ENCODE peak calls at places on chromosomes 1 and 21, in ten cellular contexts. One of them, this sample, is unnamed.

GRCh38 chr1:71294178-71294577 is 213.3 kb upstream of the ZRANB2 start:
- DNase-seq in cortex of kidney: no peak
- DNase-seq in hypothalamus: no peak
- DNase-seq in cerebellar cortex: no peak
- DNase-seq in amygdala: no peak
- DNase-seq in NCI-H748 treated with DMSO at 0.1 percent for 48 hours: no peak
- DNase-seq in ELR: no peak
- DNase-seq in hepatocyte: no peak
- DNase-seq in NB4: no peak
- DNase-seq in Daoy: no peak
- DNase-seq in this sample: no peak

GRCh38 chr1:201119206-201119814 is 7.1 kb upstream of the CACNA1S start:
- DNase-seq in NB4: peak
- DNase-seq in ELR: peak
- DNase-seq in amygdala: no peak
- DNase-seq in hepatocyte: peak
- DNase-seq in cortex of kidney: no peak
- DNase-seq in hypothalamus: no peak
- DNase-seq in NCI-H748 treated with DMSO at 0.1 percent for 48 hours: no peak
- DNase-seq in Daoy: peak
- DNase-seq in cerebellar cortex: peak
- DNase-seq in this sample: peak

GRCh38 chr1:152878042-152878441 is at the start of gene SMCP:
- DNase-seq in NCI-H748 treated with DMSO at 0.1 percent for 48 hours: no peak
- DNase-seq in hypothalamus: no peak
- DNase-seq in amygdala: no peak
- DNase-seq in ELR: peak
- DNase-seq in NB4: peak
- DNase-seq in cortex of kidney: no peak
- DNase-seq in cerebellar cortex: peak
- DNase-seq in Daoy: peak
- DNase-seq in hepatocyte: no peak
- DNase-seq in this sample: no peak

GRCh38 chr1:36787312-36787711 is 247.0 kb downstream of the GRIK3 start:
- DNase-seq in NCI-H748 treated with DMSO at 0.1 percent for 48 hours: no peak
- DNase-seq in Daoy: no peak
- DNase-seq in amygdala: no peak
- DNase-seq in hepatocyte: no peak
- DNase-seq in cerebellar cortex: no peak
- DNase-seq in cortex of kidney: no peak
- DNase-seq in hypothalamus: no peak
- DNase-seq in ELR: no peak
- DNase-seq in NB4: no peak
- DNase-seq in this sample: no peak

GRCh38 chr1:47438321-47439150 is 692 bp downstream of the FOXD2 start:
- DNase-seq in NCI-H748 treated with DMSO at 0.1 percent for 48 hours: no peak
- DNase-seq in cortex of kidney: no peak
- DNase-seq in Daoy: peak
- DNase-seq in hepatocyte: no peak
- DNase-seq in cerebellar cortex: no peak
- DNase-seq in amygdala: no peak
- DNase-seq in NB4: peak
- DNase-seq in hypothalamus: no peak
- DNase-seq in ELR: no peak
- DNase-seq in this sample: no peak

GRCh38 chr1:22780696-22781095 is 70.1 kb downstream of the EPHB2 start:
- DNase-seq in amygdala: no peak
- DNase-seq in NB4: peak
- DNase-seq in ELR: peak
- DNase-seq in hypothalamus: no peak
- DNase-seq in hepatocyte: no peak
- DNase-seq in NCI-H748 treated with DMSO at 0.1 percent for 48 hours: no peak
- DNase-seq in cerebellar cortex: peak
- DNase-seq in cortex of kidney: no peak
- DNase-seq in Daoy: peak
- DNase-seq in this sample: no peak

GRCh38 chr1:159817276-159818041 is 9.2 kb upstream of the SLAMF8 start:
- DNase-seq in amygdala: no peak
- DNase-seq in hepatocyte: peak
- DNase-seq in Daoy: peak
- DNase-seq in cortex of kidney: no peak
- DNase-seq in hypothalamus: no peak
- DNase-seq in NB4: no peak
- DNase-seq in NCI-H748 treated with DMSO at 0.1 percent for 48 hours: peak
- DNase-seq in cerebellar cortex: no peak
- DNase-seq in ELR: peak
- DNase-seq in this sample: peak

GRCh38 chr1:193058529-193059281 is 455 bp downstream of the UCHL5 start:
- DNase-seq in hepatocyte: peak
- DNase-seq in cerebellar cortex: no peak
- DNase-seq in NCI-H748 treated with DMSO at 0.1 percent for 48 hours: no peak
- DNase-seq in cortex of kidney: no peak
- DNase-seq in NB4: peak
- DNase-seq in amygdala: no peak
- DNase-seq in Daoy: peak
- DNase-seq in hypothalamus: no peak
- DNase-seq in ELR: peak
- DNase-seq in this sample: peak

GRCh38 chr1:191206808-191207207 is 729.1 kb upstream of the BRINP3 start:
- DNase-seq in cortex of kidney: no peak
- DNase-seq in ELR: peak
- DNase-seq in amygdala: no peak
- DNase-seq in cerebellar cortex: no peak
- DNase-seq in hepatocyte: no peak
- DNase-seq in NB4: no peak
- DNase-seq in hypothalamus: no peak
- DNase-seq in Daoy: no peak
- DNase-seq in NCI-H748 treated with DMSO at 0.1 percent for 48 hours: no peak
- DNase-seq in this sample: no peak

GRCh38 chr1:212606734-212607205 is 1.8 kb upstream of the ATF3 start:
- DNase-seq in NCI-H748 treated with DMSO at 0.1 percent for 48 hours: no peak
- DNase-seq in NB4: no peak
- DNase-seq in hypothalamus: no peak
- DNase-seq in ELR: peak
- DNase-seq in Daoy: peak
- DNase-seq in hepatocyte: peak
- DNase-seq in cerebellar cortex: no peak
- DNase-seq in amygdala: no peak
- DNase-seq in cortex of kidney: no peak
- DNase-seq in this sample: no peak

GRCh38 chr1:111553199-111553598 is 49.8 kb upstream of the ADORA3 start:
- DNase-seq in cerebellar cortex: no peak
- DNase-seq in hepatocyte: no peak
- DNase-seq in cortex of kidney: no peak
- DNase-seq in NB4: no peak
- DNase-seq in Daoy: peak
- DNase-seq in NCI-H748 treated with DMSO at 0.1 percent for 48 hours: no peak
- DNase-seq in amygdala: no peak
- DNase-seq in hypothalamus: no peak
- DNase-seq in ELR: peak
- DNase-seq in this sample: no peak

GRCh38 chr1:3703786-3704396 is 48.4 kb upstream of the CCDC27 start:
- DNase-seq in hepatocyte: no peak
- DNase-seq in NB4: no peak
- DNase-seq in ELR: no peak
- DNase-seq in amygdala: no peak
- DNase-seq in hypothalamus: no peak
- DNase-seq in NCI-H748 treated with DMSO at 0.1 percent for 48 hours: no peak
- DNase-seq in cerebellar cortex: no peak
- DNase-seq in cortex of kidney: no peak
- DNase-seq in Daoy: no peak
- DNase-seq in this sample: no peak

GRCh38 chr1:31239653-31240241 is at the start of gene NKAIN1:
- DNase-seq in NCI-H748 treated with DMSO at 0.1 percent for 48 hours: no peak
- DNase-seq in hepatocyte: peak
- DNase-seq in cortex of kidney: no peak
- DNase-seq in NB4: peak
- DNase-seq in hypothalamus: no peak
- DNase-seq in cerebellar cortex: no peak
- DNase-seq in Daoy: peak
- DNase-seq in ELR: peak
- DNase-seq in amygdala: no peak
- DNase-seq in this sample: no peak

GRCh38 chr1:19606817-19607706 is 37.0 kb upstream of the NBL1 start:
- DNase-seq in NB4: no peak
- DNase-seq in hepatocyte: no peak
- DNase-seq in cortex of kidney: no peak
- DNase-seq in NCI-H748 treated with DMSO at 0.1 percent for 48 hours: no peak
- DNase-seq in cerebellar cortex: no peak
- DNase-seq in hypothalamus: no peak
- DNase-seq in Daoy: no peak
- DNase-seq in ELR: no peak
- DNase-seq in amygdala: no peak
- DNase-seq in this sample: no peak

GRCh38 chr1:60483471-60483870 is 409.9 kb upstream of the C1orf87 start:
- DNase-seq in ELR: no peak
- DNase-seq in hypothalamus: no peak
- DNase-seq in hepatocyte: no peak
- DNase-seq in NCI-H748 treated with DMSO at 0.1 percent for 48 hours: no peak
- DNase-seq in cerebellar cortex: no peak
- DNase-seq in amygdala: no peak
- DNase-seq in NB4: no peak
- DNase-seq in cortex of kidney: no peak
- DNase-seq in Daoy: no peak
- DNase-seq in this sample: no peak

GRCh38 chr21:44527983-44528633 is 11.9 kb downstream of the KRTAP10-1 start:
- DNase-seq in Daoy: no peak
- DNase-seq in NCI-H748 treated with DMSO at 0.1 percent for 48 hours: no peak
- DNase-seq in ELR: no peak
- DNase-seq in hypothalamus: no peak
- DNase-seq in amygdala: no peak
- DNase-seq in cortex of kidney: no peak
- DNase-seq in NB4: no peak
- DNase-seq in cerebellar cortex: no peak
- DNase-seq in hepatocyte: no peak
- DNase-seq in this sample: no peak

GRCh38 chr1:38098101-38098847 is 51.7 kb upstream of the POU3F1 start:
- DNase-seq in NB4: no peak
- DNase-seq in NCI-H748 treated with DMSO at 0.1 percent for 48 hours: no peak
- DNase-seq in cortex of kidney: no peak
- DNase-seq in hepatocyte: no peak
- DNase-seq in cerebellar cortex: no peak
- DNase-seq in Daoy: no peak
- DNase-seq in ELR: no peak
- DNase-seq in amygdala: no peak
- DNase-seq in hypothalamus: no peak
- DNase-seq in this sample: no peak

GRCh38 chr1:10615932-10616671 is 141.4 kb downstream of the PEX14 start:
- DNase-seq in NCI-H748 treated with DMSO at 0.1 percent for 48 hours: no peak
- DNase-seq in hypothalamus: no peak
- DNase-seq in cerebellar cortex: no peak
- DNase-seq in hepatocyte: no peak
- DNase-seq in NB4: no peak
- DNase-seq in ELR: no peak
- DNase-seq in amygdala: no peak
- DNase-seq in Daoy: no peak
- DNase-seq in cortex of kidney: no peak
- DNase-seq in this sample: no peak

GRCh38 chr1:245108909-245109308 is 45.9 kb upstream of the KIF26B start:
- DNase-seq in NB4: no peak
- DNase-seq in cortex of kidney: no peak
- DNase-seq in cerebellar cortex: no peak
- DNase-seq in Daoy: no peak
- DNase-seq in hypothalamus: no peak
- DNase-seq in ELR: no peak
- DNase-seq in NCI-H748 treated with DMSO at 0.1 percent for 48 hours: no peak
- DNase-seq in hepatocyte: no peak
- DNase-seq in amygdala: no peak
- DNase-seq in this sample: peak

GRCh38 chr21:41727784-41728763 is 38.8 kb downstream of the RIPK4 start:
- DNase-seq in hepatocyte: no peak
- DNase-seq in ELR: no peak
- DNase-seq in amygdala: no peak
- DNase-seq in NB4: no peak
- DNase-seq in NCI-H748 treated with DMSO at 0.1 percent for 48 hours: no peak
- DNase-seq in cortex of kidney: no peak
- DNase-seq in hypothalamus: no peak
- DNase-seq in cerebellar cortex: no peak
- DNase-seq in Daoy: peak
- DNase-seq in this sample: no peak

GRCh38 chr1:15289251-15289651 is 42.2 kb downstream of the FHAD1 start:
- DNase-seq in ELR: no peak
- DNase-seq in cerebellar cortex: no peak
- DNase-seq in hypothalamus: no peak
- DNase-seq in NCI-H748 treated with DMSO at 0.1 percent for 48 hours: no peak
- DNase-seq in Daoy: peak
- DNase-seq in NB4: no peak
- DNase-seq in amygdala: no peak
- DNase-seq in hepatocyte: no peak
- DNase-seq in cortex of kidney: no peak
- DNase-seq in this sample: no peak

GRCh38 chr1:6001992-6002576 is 9.9 kb upstream of the NPHP4 start:
- DNase-seq in Daoy: peak
- DNase-seq in hepatocyte: no peak
- DNase-seq in NB4: no peak
- DNase-seq in hypothalamus: no peak
- DNase-seq in amygdala: no peak
- DNase-seq in cerebellar cortex: no peak
- DNase-seq in NCI-H748 treated with DMSO at 0.1 percent for 48 hours: no peak
- DNase-seq in cortex of kidney: no peak
- DNase-seq in ELR: no peak
- DNase-seq in this sample: no peak

GRCh38 chr21:29555601-29556000 is 256.9 kb downstream of the BACH1 start:
- DNase-seq in hepatocyte: no peak
- DNase-seq in ELR: no peak
- DNase-seq in NB4: no peak
- DNase-seq in cortex of kidney: no peak
- DNase-seq in Daoy: no peak
- DNase-seq in NCI-H748 treated with DMSO at 0.1 percent for 48 hours: no peak
- DNase-seq in amygdala: no peak
- DNase-seq in hypothalamus: no peak
- DNase-seq in cerebellar cortex: no peak
- DNase-seq in this sample: no peak

GRCh38 chr21:33364830-33365229 is 38.4 kb upstream of the IFNGR2 start:
- DNase-seq in Daoy: no peak
- DNase-seq in ELR: no peak
- DNase-seq in cerebellar cortex: no peak
- DNase-seq in cortex of kidney: no peak
- DNase-seq in hepatocyte: no peak
- DNase-seq in amygdala: no peak
- DNase-seq in NCI-H748 treated with DMSO at 0.1 percent for 48 hours: no peak
- DNase-seq in hypothalamus: no peak
- DNase-seq in NB4: no peak
- DNase-seq in this sample: no peak

GRCh38 chr1:173149887-173150286 is 57.2 kb downstream of the TNFSF4 start:
- DNase-seq in cortex of kidney: no peak
- DNase-seq in ELR: peak
- DNase-seq in cerebellar cortex: no peak
- DNase-seq in hypothalamus: no peak
- DNase-seq in amygdala: no peak
- DNase-seq in Daoy: peak
- DNase-seq in NCI-H748 treated with DMSO at 0.1 percent for 48 hours: no peak
- DNase-seq in hepatocyte: peak
- DNase-seq in NB4: peak
- DNase-seq in this sample: peak

GRCh38 chr1:55695553-55695952 is 480.4 kb upstream of the USP24 start:
- DNase-seq in hypothalamus: no peak
- DNase-seq in amygdala: no peak
- DNase-seq in Daoy: no peak
- DNase-seq in cerebellar cortex: no peak
- DNase-seq in NB4: no peak
- DNase-seq in ELR: no peak
- DNase-seq in hepatocyte: no peak
- DNase-seq in NCI-H748 treated with DMSO at 0.1 percent for 48 hours: no peak
- DNase-seq in cortex of kidney: no peak
- DNase-seq in this sample: peak

GRCh38 chr1:228394571-228395394 is 11.9 kb downstream of the TRIM11 start:
- DNase-seq in Daoy: no peak
- DNase-seq in NB4: no peak
- DNase-seq in hepatocyte: no peak
- DNase-seq in cerebellar cortex: no peak
- DNase-seq in hypothalamus: no peak
- DNase-seq in cortex of kidney: no peak
- DNase-seq in NCI-H748 treated with DMSO at 0.1 percent for 48 hours: no peak
- DNase-seq in amygdala: no peak
- DNase-seq in ELR: no peak
- DNase-seq in this sample: no peak

GRCh38 chr1:185438936-185439335 is 121.9 kb upstream of the IVNS1ABP start:
- DNase-seq in NB4: no peak
- DNase-seq in hepatocyte: no peak
- DNase-seq in ELR: peak
- DNase-seq in NCI-H748 treated with DMSO at 0.1 percent for 48 hours: no peak
- DNase-seq in Daoy: no peak
- DNase-seq in cortex of kidney: no peak
- DNase-seq in amygdala: no peak
- DNase-seq in cerebellar cortex: no peak
- DNase-seq in hypothalamus: no peak
- DNase-seq in this sample: no peak